ENCODE peak calls at places on chromosomes 11 and 22, in eight cellular contexts. E is body of pancreas; D is naive thymus-derived CD4-positive, alpha-beta T cell; X is psoas muscle; J is fibroblast of lung; U is colonic mucosa; Y is mammary epithelial cell; L is WERI-Rb-1. F is an unnamed sample.

GRCh38 chr11:8773125-8773524 is 90.5 kb downstream of the RPL27A start:
- DNase-seq in E (no peak), D (no peak), X (no peak), J (no peak), U (no peak), Y (no peak), L (no peak), F (no peak)

GRCh38 chr11:12110714-12111481 is 508 bp downstream of the MICAL2 start:
- DNase-seq in E (peak), D (peak), X (peak), J (no peak), U (peak), Y (peak), L (no peak), F (no peak)

GRCh38 chr11:70005107-70005818 is 72.9 kb upstream of the ANO1 start:
- DNase-seq in E (no peak), D (no peak), X (no peak), J (peak), U (no peak), Y (no peak), L (no peak), F (no peak)

GRCh38 chr11:107473797-107474196 is 16.2 kb upstream of the CWF19L2 start:
- DNase-seq in E (no peak), D (no peak), X (no peak), J (no peak), U (no peak), Y (no peak), L (no peak), F (no peak)

GRCh38 chr11:96045622-96046456 is 121.9 kb upstream of the MTMR2 start:
- DNase-seq in E (peak), D (no peak), X (peak), J (peak), U (no peak), Y (no peak), L (no peak), F (peak)

GRCh38 chr11:1759151-1759850 is 4.4 kb downstream of the CTSD start:
- DNase-seq in E (no peak), D (no peak), X (peak), J (no peak), U (no peak), Y (no peak), L (no peak), F (no peak)

GRCh38 chr11:21470521-21470920 is 722.4 kb upstream of the ANO5 start:
- DNase-seq in E (no peak), D (no peak), X (no peak), J (no peak), U (no peak), Y (no peak), L (no peak), F (no peak)

GRCh38 chr22:34370711-34371110 is 450.4 kb upstream of the LARGE1 start:
- DNase-seq in E (no peak), D (no peak), X (no peak), J (no peak), U (no peak), Y (no peak), L (no peak), F (no peak)

GRCh38 chr22:33796494-33796893 is 123.8 kb downstream of the LARGE1 start:
- DNase-seq in E (no peak), D (no peak), X (no peak), J (no peak), U (no peak), Y (no peak), L (no peak), F (no peak)

GRCh38 chr11:14414470-14415461 is 55.8 kb upstream of the RRAS2 start:
- DNase-seq in E (no peak), D (peak), X (no peak), J (peak), U (no peak), Y (no peak), L (no peak), F (no peak)

GRCh38 chr11:16605440-16605970 is 132.9 kb upstream of the C11orf58 start:
- DNase-seq in E (peak), D (no peak), X (peak), J (peak), U (peak), Y (peak), L (no peak), F (no peak)

GRCh38 chr11:12164061-12165014 is 53.9 kb downstream of the MICAL2 start:
- DNase-seq in E (no peak), D (no peak), X (no peak), J (peak), U (no peak), Y (peak), L (no peak), F (no peak)

GRCh38 chr11:9574806-9575530 is 1.5 kb downstream of the WEE1 start:
- DNase-seq in E (peak), D (no peak), X (no peak), J (peak), U (peak), Y (peak), L (peak), F (peak)

GRCh38 chr11:22454461-22454860 is 116.3 kb downstream of the SLC17A6 start:
- DNase-seq in E (no peak), D (no peak), X (no peak), J (peak), U (no peak), Y (no peak), L (no peak), F (no peak)

GRCh38 chr11:62958547-62959071 is 26.2 kb downstream of the SLC22A6 start:
- DNase-seq in E (no peak), D (no peak), X (peak), J (peak), U (peak), Y (no peak), L (no peak), F (no peak)

GRCh38 chr11:26948881-26949280 is 45.0 kb upstream of the FIBIN start:
- DNase-seq in E (no peak), D (no peak), X (no peak), J (no peak), U (no peak), Y (peak), L (no peak), F (no peak)

GRCh38 chr11:107370390-107370789 is 87.2 kb downstream of the CWF19L2 start:
- DNase-seq in E (no peak), D (no peak), X (no peak), J (peak), U (no peak), Y (no peak), L (no peak), F (no peak)

GRCh38 chr11:35491231-35491871 is 34.1 kb downstream of the PAMR1 start:
- DNase-seq in E (no peak), D (no peak), X (no peak), J (peak), U (no peak), Y (peak), L (no peak), F (no peak)

GRCh38 chr11:8066911-8067455 is 14.0 kb upstream of the TUB start:
- DNase-seq in E (no peak), D (no peak), X (no peak), J (peak), U (peak), Y (no peak), L (no peak), F (peak)

GRCh38 chr11:83162377-83162776 is 5.4 kb downstream of the PCF11 start:
- DNase-seq in E (no peak), D (peak), X (no peak), J (peak), U (no peak), Y (no peak), L (no peak), F (no peak)

GRCh38 chr22:43818981-43819690 is 7.0 kb upstream of the EFCAB6 start:
- DNase-seq in E (no peak), D (no peak), X (no peak), J (peak), U (no peak), Y (no peak), L (no peak), F (no peak)
- H3K27ac ChIP-seq in E (no peak), D (no peak), X (no peak), J (no peak), U (no peak), Y (no peak), L (no peak), F (no peak)

GRCh38 chr22:46627806-46628482 is 7.8 kb downstream of the GRAMD4 start:
- DNase-seq in E (no peak), D (no peak), X (no peak), J (no peak), U (no peak), Y (no peak), L (no peak), F (no peak)
- H3K27ac ChIP-seq in E (no peak), D (no peak), X (no peak), J (no peak), U (no peak), Y (peak), L (no peak), F (no peak)

GRCh38 chr11:121460941-121461514 is 8.3 kb upstream of the SORL1-AS1 start:
- DNase-seq in E (no peak), D (no peak), X (no peak), J (no peak), U (no peak), Y (no peak), L (no peak), F (no peak)
- H3K27ac ChIP-seq in E (no peak), D (peak), X (no peak), J (no peak), U (no peak), Y (no peak), L (no peak), F (no peak)

DNA sequence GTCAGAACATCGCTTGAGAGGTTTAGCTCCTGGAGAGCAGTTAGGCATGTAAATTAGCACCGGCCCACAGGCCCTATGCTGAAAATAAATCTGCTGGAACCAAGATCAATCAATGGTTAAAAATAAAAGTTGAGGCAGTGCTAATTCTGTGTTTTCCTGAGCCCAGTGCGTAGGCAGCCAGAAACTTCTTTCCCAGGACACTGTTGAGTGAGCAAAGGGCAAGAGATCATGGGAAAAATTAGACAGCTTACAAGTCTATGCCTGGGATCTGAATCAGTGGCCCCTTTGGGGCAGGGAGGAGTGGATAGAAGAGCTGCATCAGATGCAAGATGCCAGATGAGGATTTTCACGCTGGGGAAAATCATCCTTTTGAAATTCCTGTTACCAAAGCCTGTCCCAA is 539.2 kb downstream of the BUD13 start:
- DNase-seq in E (no peak), D (no peak), X (no peak), J (no peak), U (no peak), Y (no peak), L (no peak), F (no peak)
- H3K27ac ChIP-seq in E (no peak), D (no peak), X (no peak), J (no peak), U (no peak), Y (no peak), L (no peak), F (no peak)

DNA sequence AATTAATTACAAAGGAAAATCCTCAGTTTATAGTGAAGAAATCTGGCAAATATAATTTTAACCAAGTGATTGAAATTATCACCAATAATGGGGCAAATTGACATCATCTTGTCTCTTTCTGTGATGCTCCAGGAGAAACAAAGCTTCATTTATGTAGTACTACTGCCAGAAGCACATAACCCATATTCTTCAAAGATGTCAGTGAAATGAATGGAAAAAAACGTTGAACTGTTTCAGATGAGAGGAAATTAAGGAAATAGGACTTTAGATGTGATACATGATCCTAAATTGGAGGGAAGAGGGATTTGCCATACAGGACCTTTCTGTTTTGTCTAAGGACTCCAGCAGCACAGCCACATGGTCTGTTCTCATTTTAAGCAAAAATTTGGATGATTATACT is 57.6 kb downstream of the PPP6R3 start:
- DNase-seq in E (no peak), D (no peak), X (no peak), J (no peak), U (no peak), Y (no peak), L (no peak), F (no peak)
- H3K27ac ChIP-seq in E (no peak), D (no peak), X (no peak), J (no peak), U (no peak), Y (no peak), L (no peak), F (no peak)

DNA sequence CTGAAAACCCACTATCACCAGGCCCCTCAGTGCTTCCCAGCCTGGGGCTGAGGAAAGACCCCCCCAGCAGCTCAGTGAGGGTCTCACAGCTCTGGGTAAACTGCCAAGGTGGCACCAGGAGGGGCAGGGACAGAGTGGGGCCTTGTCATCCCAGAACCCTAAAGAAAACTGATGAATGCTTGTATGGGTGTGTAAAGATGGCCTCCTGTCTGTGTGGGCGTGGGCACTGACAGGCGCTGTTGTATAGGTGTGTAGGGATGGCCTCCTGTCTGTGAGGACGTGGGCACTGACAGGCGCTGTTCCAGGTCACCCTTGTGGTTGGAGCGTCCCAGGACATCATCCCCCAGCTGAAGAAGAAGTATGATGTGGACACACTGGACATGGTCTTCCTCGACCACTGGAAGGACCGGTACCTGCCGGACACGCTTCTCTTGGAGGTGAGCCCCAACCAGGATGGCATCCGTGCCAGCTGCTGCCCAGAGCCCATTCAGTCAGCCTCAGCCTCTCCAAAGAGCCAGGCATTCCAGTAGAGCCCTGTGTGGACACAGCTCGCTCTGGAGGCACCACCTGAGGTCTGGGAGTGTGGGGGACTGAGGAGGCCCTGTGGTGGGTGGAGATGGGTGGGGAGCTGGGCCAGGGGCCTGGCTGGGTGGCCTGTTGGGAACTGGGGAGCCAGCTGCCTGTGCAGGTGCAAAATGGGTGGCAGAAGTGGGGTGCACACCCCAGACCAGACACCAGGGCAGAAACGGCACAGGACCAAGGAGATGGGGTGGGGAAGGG is 22.4 kb upstream of the TXNRD2 start:
- DNase-seq in E (no peak), D (no peak), X (no peak), J (no peak), U (no peak), Y (no peak), L (no peak), F (no peak)
- H3K27ac ChIP-seq in E (no peak), D (no peak), X (no peak), J (no peak), U (peak), Y (peak), L (no peak), F (no peak)

GRCh38 chr11:65529475-65530156 is 4.7 kb downstream of the SCYL1 start:
- DNase-seq in E (no peak), D (no peak), X (no peak), J (no peak), U (no peak), Y (no peak), L (no peak), F (no peak)
- H3K27ac ChIP-seq in E (no peak), D (peak), X (no peak), J (no peak), U (no peak), Y (no peak), L (no peak), F (no peak)

DNA sequence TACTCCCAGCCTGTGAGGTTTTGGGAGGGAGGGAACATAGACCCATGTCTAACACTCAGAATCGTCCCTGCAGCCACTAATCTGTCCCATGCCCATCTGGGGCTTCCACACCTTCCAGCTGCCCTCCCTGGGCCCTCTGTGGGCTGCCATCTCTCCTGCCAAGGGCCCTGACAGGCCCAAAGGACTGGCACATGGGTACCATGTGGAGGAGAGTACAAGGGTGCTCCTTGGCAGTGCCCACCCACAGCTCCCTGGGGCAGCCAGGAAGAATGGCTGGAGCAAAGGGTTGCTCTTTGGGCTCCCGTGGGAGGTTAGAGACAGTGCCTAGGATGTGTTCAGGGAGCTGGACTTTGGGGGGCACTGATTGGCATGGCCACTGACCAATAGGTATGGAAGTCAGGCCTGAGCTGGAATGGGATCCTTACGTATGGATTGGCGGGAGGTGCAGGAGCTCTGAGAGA is 56.8 kb downstream of the CD82 start:
- DNase-seq in E (no peak), D (no peak), X (no peak), J (no peak), U (peak), Y (no peak), L (peak), F (peak)
- H3K27ac ChIP-seq in E (no peak), D (no peak), X (no peak), J (no peak), U (no peak), Y (no peak), L (no peak), F (no peak)

F was measured in right atrium auricular region.